ENCODE peak calls at places on chromosomes 7 and 10, in four cellular contexts. R, D, U and A are unnamed samples.

GRCh38 chr7:16668049-16668858 is 22.3 kb downstream of the BZW2 start:
- DNase-seq in R (peak; percentile 91), U (no peak), D (peak; percentile 40), A (peak; percentile 77)

GRCh38 chr10:73439605-73440298 is 6.4 kb upstream of the MSS51 start:
- DNase-seq in D (no peak), R (no peak), U (no peak), A (no peak)

GRCh38 chr7:100441641-100442535 is 5.6 kb upstream of the PPP1R35 start:
- DNase-seq in U (no peak), D (no peak), R (no peak), A (no peak)

GRCh38 chr7:139526578-139527544 is 3.4 kb downstream of the CLEC2L start:
- DNase-seq in D (no peak), R (peak; percentile 60), U (no peak), A (no peak)

GRCh38 chr7:17690030-17690429 is 250.3 kb downstream of the SNX13 start:
- DNase-seq in D (no peak), R (no peak), U (no peak), A (no peak)

GRCh38 chr7:73470208-73470607 is 36.6 kb downstream of the FZD9 start:
- DNase-seq in U (no peak), D (no peak), R (no peak), A (no peak)

GRCh38 chr7:51592822-51593221 is 276.2 kb upstream of the COBL start:
- DNase-seq in D (no peak), U (no peak), R (no peak), A (no peak)

GRCh38 chr10:34504534-34504933 is 310.6 kb downstream of the PARD3 start:
- DNase-seq in U (no peak), R (peak; percentile 63), D (no peak), A (no peak)

GRCh38 chr7:12949060-12950045 is 261.9 kb downstream of the ARL4A start:
- DNase-seq in U (no peak), D (no peak), R (no peak), A (no peak)

GRCh38 chr7:48097511-48098231 is 8.6 kb downstream of the UPP1 start:
- DNase-seq in R (no peak), D (no peak), U (no peak), A (no peak)

GRCh38 chr10:127310932-127311331 is 114.5 kb upstream of the INSYN2A start:
- DNase-seq in R (no peak), U (no peak), D (no peak), A (no peak)

GRCh38 chr10:117684673-117685211 is 142.2 kb downstream of the EMX2 start:
- DNase-seq in U (no peak), R (peak; percentile 27), D (peak; percentile 35), A (no peak)

GRCh38 chr7:51817694-51818093 is 501.1 kb upstream of the COBL start:
- DNase-seq in R (peak; percentile 32), U (no peak), D (no peak), A (no peak)